ENCODE peak calls at places on chromosomes 3 and 15, in five cellular contexts. One of them, this sample, is unnamed.

GRCh38 chr3:188000361-188000861 is 153.5 kb upstream of the LPP start:
- DNase-seq in endothelial cell: no peak
- DNase-seq in amniotic epithelial cell: no peak
- DNase-seq in HS-5: no peak
- DNase-seq in left cardiac atrium: no peak
- DNase-seq in this sample: no peak

GRCh38 chr15:43775411-43775965 is 1.3 kb downstream of the ELL3 start:
- DNase-seq in endothelial cell: peak; percentile 43
- DNase-seq in left cardiac atrium: peak; percentile 39
- DNase-seq in HS-5: no peak
- DNase-seq in amniotic epithelial cell: peak; percentile 40
- DNase-seq in this sample: peak; percentile 23

GRCh38 chr3:128320551-128321340 is 145.9 kb downstream of the DNAJB8 start:
- DNase-seq in HS-5: no peak
- DNase-seq in endothelial cell: no peak
- DNase-seq in amniotic epithelial cell: no peak
- DNase-seq in left cardiac atrium: no peak
- DNase-seq in this sample: no peak

GRCh38 chr15:81388431-81388760 is 14.4 kb upstream of the TMC3 start:
- DNase-seq in endothelial cell: no peak
- DNase-seq in left cardiac atrium: no peak
- DNase-seq in amniotic epithelial cell: no peak
- DNase-seq in HS-5: no peak
- DNase-seq in this sample: no peak

GRCh38 chr3:104669083-104669482 is 697.6 kb upstream of the ALCAM start:
- DNase-seq in amniotic epithelial cell: no peak
- DNase-seq in left cardiac atrium: no peak
- DNase-seq in HS-5: no peak
- DNase-seq in endothelial cell: no peak
- DNase-seq in this sample: no peak

GRCh38 chr3:107973152-107973551 is 117.7 kb downstream of the CD47 start:
- DNase-seq in left cardiac atrium: no peak
- DNase-seq in HS-5: peak; percentile 78
- DNase-seq in amniotic epithelial cell: no peak
- DNase-seq in endothelial cell: no peak
- DNase-seq in this sample: no peak

GRCh38 chr3:188635258-188636038 is 481.5 kb downstream of the LPP start:
- DNase-seq in HS-5: no peak
- DNase-seq in amniotic epithelial cell: peak; percentile 43
- DNase-seq in endothelial cell: no peak
- DNase-seq in left cardiac atrium: no peak
- DNase-seq in this sample: no peak

GRCh38 chr15:76199106-76200082 is 111.9 kb downstream of the ETFA start:
- DNase-seq in HS-5: no peak
- DNase-seq in amniotic epithelial cell: peak; percentile 87
- DNase-seq in left cardiac atrium: peak; percentile 83
- DNase-seq in endothelial cell: no peak
- DNase-seq in this sample: no peak

GRCh38 chr15:29795610-29796009 is 26.7 kb downstream of the TJP1 start:
- DNase-seq in amniotic epithelial cell: peak; percentile 29
- DNase-seq in endothelial cell: no peak
- DNase-seq in left cardiac atrium: no peak
- DNase-seq in HS-5: no peak
- DNase-seq in this sample: no peak

GRCh38 chr15:41629883-41630282 is 30.3 kb upstream of the MGA start:
- DNase-seq in amniotic epithelial cell: no peak
- DNase-seq in endothelial cell: no peak
- DNase-seq in HS-5: no peak
- DNase-seq in left cardiac atrium: no peak
- DNase-seq in this sample: no peak

GRCh38 chr15:40114218-40114617 is 5.5 kb upstream of the BMF start:
- DNase-seq in endothelial cell: no peak
- DNase-seq in left cardiac atrium: no peak
- DNase-seq in HS-5: no peak
- DNase-seq in amniotic epithelial cell: no peak
- DNase-seq in this sample: no peak

GRCh38 chr3:126692858-126693257 is 11.2 kb upstream of the CHCHD6 start:
- DNase-seq in amniotic epithelial cell: no peak
- DNase-seq in HS-5: no peak
- DNase-seq in left cardiac atrium: no peak
- DNase-seq in endothelial cell: no peak
- DNase-seq in this sample: no peak

GRCh38 chr15:36601952-36602351 is 22.5 kb downstream of the CDIN1 start:
- DNase-seq in amniotic epithelial cell: no peak
- DNase-seq in endothelial cell: no peak
- DNase-seq in HS-5: no peak
- DNase-seq in left cardiac atrium: peak; percentile 26
- DNase-seq in this sample: no peak

GRCh38 chr15:36294359-36294758 is 285.1 kb upstream of the CDIN1 start:
- DNase-seq in left cardiac atrium: no peak
- DNase-seq in amniotic epithelial cell: no peak
- DNase-seq in HS-5: no peak
- DNase-seq in endothelial cell: no peak
- DNase-seq in this sample: peak; percentile 9

GRCh38 chr3:195905970-195906864 is 2.1 kb downstream of the TNK2 start:
- DNase-seq in endothelial cell: no peak
- DNase-seq in left cardiac atrium: no peak
- DNase-seq in HS-5: no peak
- DNase-seq in amniotic epithelial cell: peak; percentile 50
- DNase-seq in this sample: no peak

GRCh38 chr3:60743631-60744164 is 507.6 kb downstream of the FHIT start:
- DNase-seq in endothelial cell: peak; percentile 33
- DNase-seq in amniotic epithelial cell: no peak
- DNase-seq in left cardiac atrium: no peak
- DNase-seq in HS-5: no peak
- DNase-seq in this sample: peak; percentile 57

GRCh38 chr15:52228928-52229327 is 37.7 kb upstream of the GNB5 start:
- DNase-seq in HS-5: no peak
- DNase-seq in amniotic epithelial cell: peak; percentile 24
- DNase-seq in left cardiac atrium: no peak
- DNase-seq in endothelial cell: no peak
- DNase-seq in this sample: no peak

GRCh38 chr3:55128201-55128870 is 200.5 kb upstream of the LRTM1 start:
- DNase-seq in amniotic epithelial cell: peak; percentile 54
- DNase-seq in left cardiac atrium: no peak
- DNase-seq in endothelial cell: no peak
- DNase-seq in HS-5: no peak
- DNase-seq in this sample: no peak

GRCh38 chr15:41900526-41901380 is 6.9 kb upstream of the SPTBN5 start:
- DNase-seq in left cardiac atrium: no peak
- DNase-seq in amniotic epithelial cell: no peak
- DNase-seq in endothelial cell: no peak
- DNase-seq in HS-5: no peak
- DNase-seq in this sample: no peak

GRCh38 chr15:31357148-31357547 is 30.5 kb downstream of the KLF13 start:
- DNase-seq in endothelial cell: no peak
- DNase-seq in left cardiac atrium: no peak
- DNase-seq in amniotic epithelial cell: no peak
- DNase-seq in HS-5: no peak
- DNase-seq in this sample: no peak

GRCh38 chr3:143536817-143537535 is 311.3 kb downstream of the SLC9A9 start:
- DNase-seq in left cardiac atrium: peak; percentile 47
- DNase-seq in endothelial cell: no peak
- DNase-seq in amniotic epithelial cell: no peak
- DNase-seq in HS-5: no peak
- DNase-seq in this sample: no peak

GRCh38 chr3:104526901-104527401 is 839.8 kb upstream of the ALCAM start:
- DNase-seq in HS-5: no peak
- DNase-seq in endothelial cell: no peak
- DNase-seq in left cardiac atrium: no peak
- DNase-seq in amniotic epithelial cell: no peak
- DNase-seq in this sample: no peak

GRCh38 chr3:126552688-126553283 is 5.9 kb downstream of the C3orf22 start:
- DNase-seq in left cardiac atrium: peak; percentile 17
- DNase-seq in endothelial cell: peak; percentile 1
- DNase-seq in amniotic epithelial cell: no peak
- DNase-seq in HS-5: no peak
- DNase-seq in this sample: peak; percentile 3

GRCh38 chr15:62141643-62142588 is 23.2 kb downstream of the C2CD4B start:
- DNase-seq in left cardiac atrium: no peak
- DNase-seq in amniotic epithelial cell: peak; percentile 15
- DNase-seq in endothelial cell: no peak
- DNase-seq in HS-5: no peak
- DNase-seq in this sample: no peak

This sample was measured in retina.